ENCODE peak calls at places on chromosomes 7 and 10, in five cellular contexts. One of them, this sample, is unnamed.

GRCh38 chr7:46468753-46469356 is 547.8 kb upstream of the IGFBP3 start:
- DNase-seq in AG09309: no peak
- DNase-seq in frontal cortex: no peak
- DNase-seq in thoracic aorta: no peak
- DNase-seq in germinal center: no peak
- DNase-seq in this sample: no peak

GRCh38 chr10:29748109-29748650 is 113.4 kb upstream of the SVIL start:
- DNase-seq in AG09309: no peak
- DNase-seq in frontal cortex: no peak
- DNase-seq in thoracic aorta: no peak
- DNase-seq in germinal center: no peak
- DNase-seq in this sample: no peak

GRCh38 chr7:42236266-42237161 is 495 bp downstream of the GLI3 start:
- DNase-seq in AG09309: no peak
- DNase-seq in frontal cortex: peak
- DNase-seq in thoracic aorta: peak
- DNase-seq in germinal center: peak
- DNase-seq in this sample: peak

GRCh38 chr7:157116762-157117161 is 22.0 kb upstream of the UBE3C start:
- DNase-seq in AG09309: no peak
- DNase-seq in frontal cortex: no peak
- DNase-seq in thoracic aorta: no peak
- DNase-seq in germinal center: no peak
- DNase-seq in this sample: no peak

GRCh38 chr10:80137031-80137712 is 4.6 kb downstream of the PLAC9 start:
- DNase-seq in AG09309: peak
- DNase-seq in frontal cortex: no peak
- DNase-seq in thoracic aorta: no peak
- DNase-seq in germinal center: no peak
- DNase-seq in this sample: no peak

GRCh38 chr10:72337039-72337629 is 17.6 kb downstream of the DNAJB12 start:
- DNase-seq in AG09309: no peak
- DNase-seq in frontal cortex: peak
- DNase-seq in thoracic aorta: peak
- DNase-seq in germinal center: peak
- DNase-seq in this sample: peak

GRCh38 chr7:36565792-36566356 is 158.4 kb downstream of the AOAH start:
- DNase-seq in AG09309: no peak
- DNase-seq in frontal cortex: no peak
- DNase-seq in thoracic aorta: no peak
- DNase-seq in germinal center: no peak
- DNase-seq in this sample: no peak

GRCh38 chr10:121942749-121943148 is 14.9 kb upstream of the ATE1 start:
- DNase-seq in AG09309: peak
- DNase-seq in frontal cortex: peak
- DNase-seq in thoracic aorta: no peak
- DNase-seq in germinal center: no peak
- DNase-seq in this sample: no peak

GRCh38 chr7:88927-89921 is 103.1 kb upstream of the FAM20C start:
- DNase-seq in AG09309: peak
- DNase-seq in frontal cortex: peak
- DNase-seq in thoracic aorta: peak
- DNase-seq in germinal center: no peak
- DNase-seq in this sample: no peak

GRCh38 chr7:144761493-144761892 is 74.4 kb downstream of the TPK1 start:
- DNase-seq in AG09309: no peak
- DNase-seq in frontal cortex: no peak
- DNase-seq in thoracic aorta: no peak
- DNase-seq in germinal center: no peak
- DNase-seq in this sample: no peak

This sample was measured in T47D.